ENCODE peak calls at places on chromosomes 12 and 14, in five cellular contexts. L is SHP77, R is Ammon's horn, B is tibial artery, N is B cell. S is an unnamed sample.

GRCh38 chr12:85805654-85806053 is 30.6 kb downstream of the RASSF9 start:
- DNase-seq in L (no peak), R (no peak), B (no peak), N (no peak), S (no peak)

GRCh38 chr12:80186727-80187217 is 87.4 kb downstream of the OTOGL start:
- DNase-seq in L (peak; percentile 83), R (peak; percentile 77), B (peak; percentile 69), N (peak; percentile 34), S (peak; percentile 71)

GRCh38 chr14:21300892-21301291 is 21.0 kb downstream of the RPGRIP1 start:
- DNase-seq in L (peak; percentile 14), R (peak; percentile 54), B (no peak), N (peak; percentile 70), S (no peak)

GRCh38 chr14:98112211-98112780 is 1159.7 kb downstream of the BCL11B start:
- DNase-seq in L (no peak), R (no peak), B (no peak), N (no peak), S (no peak)

GRCh38 chr12:77751939-77752338 is 78.8 kb upstream of the NAV3 start:
- DNase-seq in L (no peak), R (no peak), B (no peak), N (no peak), S (peak; percentile 66)

GRCh38 chr12:22282283-22282682 is 52.2 kb downstream of the ST8SIA1 start:
- DNase-seq in L (no peak), R (no peak), B (no peak), N (no peak), S (peak; percentile 30)

GRCh38 chr12:123957191-123957590 is 15.4 kb downstream of the CCDC92 start:
- DNase-seq in L (no peak), R (no peak), B (no peak), N (no peak), S (no peak)

GRCh38 chr12:72203764-72204335 is 68.3 kb upstream of the TRHDE start:
- DNase-seq in L (no peak), R (no peak), B (no peak), N (no peak), S (no peak)

GRCh38 chr12:92233346-92234015 is 87.8 kb upstream of the BTG1 start:
- DNase-seq in L (no peak), R (no peak), B (no peak), N (no peak), S (no peak)

GRCh38 chr14:74524076-74524812 is 30.7 kb downstream of the ISCA2 start:
- DNase-seq in L (no peak), R (no peak), B (no peak), N (no peak), S (no peak)

GRCh38 chr12:23888396-23889068 is 60.9 kb downstream of the SOX5 start:
- DNase-seq in L (no peak), R (no peak), B (no peak), N (no peak), S (no peak)

GRCh38 chr12:32419520-32419960 is 20.2 kb downstream of the FGD4 start:
- DNase-seq in L (no peak), R (peak; percentile 39), B (no peak), N (no peak), S (no peak)